ENCODE peak calls at places on chromosomes 13 and 19, in seven cellular contexts. P, R, Q, T, X, K and Z are unnamed samples.

GRCh38 chr13:48334534-48335127 is 31.1 kb downstream of the RB1 start:
- DNase-seq in P (peak), R (peak), Q (peak), T (peak), X (peak), K (no peak), Z (peak)

GRCh38 chr13:43303040-43303729 is 279.8 kb downstream of the DNAJC15 start:
- DNase-seq in P (peak), R (peak), Q (peak), T (peak), X (peak), K (peak), Z (peak)

GRCh38 chr13:46173656-46174055 is 8.3 kb downstream of the LCP1 start:
- DNase-seq in P (no peak), R (no peak), Q (no peak), T (no peak), X (no peak), K (no peak), Z (no peak)

GRCh38 chr19:28880735-28881401 is 332.1 kb downstream of the UQCRFS1 start:
- DNase-seq in P (no peak), R (no peak), Q (no peak), T (no peak), X (no peak), K (no peak), Z (no peak)

GRCh38 chr13:114313061-114313860 is 1.0 kb upstream of the CHAMP1 start:
- DNase-seq in P (peak), R (peak), Q (no peak), T (no peak), X (peak), K (peak), Z (no peak)

GRCh38 chr13:24458736-24459135 is 53.8 kb downstream of the PARP4 start:
- DNase-seq in P (no peak), R (no peak), Q (no peak), T (no peak), X (no peak), K (no peak), Z (peak)

GRCh38 chr19:30479231-30479630 is 107.0 kb downstream of the ZNF536 start:
- DNase-seq in P (no peak), R (no peak), Q (no peak), T (no peak), X (no peak), K (no peak), Z (peak)

GRCh38 chr13:94658926-94659649 is 53.3 kb downstream of the SOX21 start:
- DNase-seq in P (peak), R (no peak), Q (no peak), T (no peak), X (peak), K (no peak), Z (no peak)

GRCh38 chr19:5978606-5979552 is 939 bp upstream of the RANBP3 start:
- DNase-seq in P (no peak), R (no peak), Q (no peak), T (no peak), X (no peak), K (peak), Z (no peak)

GRCh38 chr13:20016649-20017364 is 58.3 kb downstream of the ZMYM2 start:
- DNase-seq in P (no peak), R (no peak), Q (no peak), T (no peak), X (no peak), K (no peak), Z (no peak)

GRCh38 chr19:40005670-40006272 is 8.9 kb downstream of the ZNF546 start:
- DNase-seq in P (no peak), R (no peak), Q (no peak), T (no peak), X (no peak), K (no peak), Z (no peak)

GRCh38 chr19:14080887-14081796 is 4.4 kb downstream of the C19orf67 start:
- DNase-seq in P (peak), R (peak), Q (peak), T (peak), X (peak), K (peak), Z (peak)

GRCh38 chr19:23287620-23288019 is 37.4 kb upstream of the ZNF724 start:
- DNase-seq in P (no peak), R (no peak), Q (no peak), T (no peak), X (no peak), K (no peak), Z (no peak)

GRCh38 chr19:29211562-29212416 is 1.2 kb downstream of the UQCRFS1 start:
- DNase-seq in P (peak), R (peak), Q (peak), T (no peak), X (peak), K (peak), Z (peak)

GRCh38 chr13:85140192-85140591 is 659.0 kb downstream of the SLITRK6 start:
- DNase-seq in P (no peak), R (no peak), Q (no peak), T (no peak), X (peak), K (no peak), Z (no peak)

GRCh38 chr19:2164020-2164988 is 571 bp downstream of the DOT1L start:
- DNase-seq in P (no peak), R (no peak), Q (no peak), T (no peak), X (no peak), K (peak), Z (peak)

GRCh38 chr13:105316731-105317130 is 1218.7 kb downstream of the EFNB2 start:
- DNase-seq in P (no peak), R (no peak), Q (no peak), T (no peak), X (no peak), K (no peak), Z (no peak)

GRCh38 chr13:113802090-113802531 is 43.1 kb downstream of the TMEM255B start:
- DNase-seq in P (peak), R (peak), Q (peak), T (no peak), X (no peak), K (peak), Z (peak)

GRCh38 chr19:55467236-55468053 is 2.9 kb upstream of the C19orf85 start:
- DNase-seq in P (peak), R (peak), Q (no peak), T (peak), X (peak), K (peak), Z (peak)

GRCh38 chr13:20702945-20703784 is at the start of gene IL17D:
- DNase-seq in P (no peak), R (no peak), Q (no peak), T (no peak), X (no peak), K (peak), Z (no peak)

GRCh38 chr13:35889560-35889959 is 241.6 kb downstream of the DCLK1 start:
- DNase-seq in P (peak), R (no peak), Q (no peak), T (no peak), X (peak), K (no peak), Z (no peak)

GRCh38 chr19:8489591-8490394 is 12.6 kb downstream of the PRAM1 start:
- DNase-seq in P (no peak), R (no peak), Q (no peak), T (peak), X (no peak), K (no peak), Z (no peak)

GRCh38 chr13:108629988-108630387 is 577 bp downstream of the MYO16 start:
- DNase-seq in P (no peak), R (no peak), Q (no peak), T (no peak), X (no peak), K (no peak), Z (no peak)

GRCh38 chr13:88196106-88196505 is 524.9 kb downstream of the SLITRK5 start:
- DNase-seq in P (no peak), R (no peak), Q (no peak), T (no peak), X (no peak), K (no peak), Z (no peak)

GRCh38 chr13:59755647-59756290 is 408.0 kb downstream of the DIAPH3 start:
- DNase-seq in P (no peak), R (no peak), Q (no peak), T (no peak), X (peak), K (peak), Z (no peak)

DNA sequence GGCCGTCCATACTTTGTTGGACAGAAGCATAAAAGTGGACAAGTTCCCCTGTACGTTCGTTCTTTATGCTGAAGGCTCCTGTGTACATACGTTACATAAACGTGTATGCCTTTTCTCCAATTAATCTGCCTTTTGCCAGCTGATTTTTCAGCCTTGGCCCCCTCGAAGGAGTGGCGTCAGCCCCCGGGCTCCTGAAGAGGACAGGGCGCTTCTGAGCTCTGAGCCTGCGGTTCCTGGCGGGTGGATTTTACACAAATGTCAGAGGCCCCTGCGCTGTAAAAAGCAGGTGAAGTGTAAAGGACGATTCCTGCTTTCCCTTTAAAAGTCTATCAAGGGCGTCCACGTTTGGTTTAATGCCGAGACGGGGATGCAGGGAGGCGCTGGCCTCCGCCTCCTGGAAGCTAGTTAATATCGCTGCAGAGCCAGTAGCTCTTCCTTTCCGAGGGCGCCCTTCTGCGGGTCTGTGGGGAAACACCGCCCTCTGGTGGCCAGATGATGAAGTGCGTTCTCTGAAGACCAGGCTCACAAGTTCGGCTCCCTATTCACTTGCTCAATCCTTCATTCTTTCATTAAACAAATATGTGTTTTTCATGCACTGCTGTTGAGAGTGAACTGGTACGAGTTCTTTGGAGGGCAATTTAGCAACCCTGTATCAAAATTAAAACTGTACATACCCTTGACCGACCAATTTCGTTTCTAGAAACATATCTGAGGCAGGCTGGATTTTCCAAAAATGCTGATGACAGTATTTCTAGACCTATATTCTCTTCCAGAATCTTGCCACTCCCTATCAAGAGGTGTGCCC is 62.0 kb downstream of the GPR12 start:
- DNase-seq in P (peak), R (peak), Q (peak), T (peak), X (peak), K (peak), Z (peak)
- H3K4me3 ChIP-seq in P (peak), R (no peak), Q (no peak), T (peak), X (peak), K (peak), Z (peak)

DNA sequence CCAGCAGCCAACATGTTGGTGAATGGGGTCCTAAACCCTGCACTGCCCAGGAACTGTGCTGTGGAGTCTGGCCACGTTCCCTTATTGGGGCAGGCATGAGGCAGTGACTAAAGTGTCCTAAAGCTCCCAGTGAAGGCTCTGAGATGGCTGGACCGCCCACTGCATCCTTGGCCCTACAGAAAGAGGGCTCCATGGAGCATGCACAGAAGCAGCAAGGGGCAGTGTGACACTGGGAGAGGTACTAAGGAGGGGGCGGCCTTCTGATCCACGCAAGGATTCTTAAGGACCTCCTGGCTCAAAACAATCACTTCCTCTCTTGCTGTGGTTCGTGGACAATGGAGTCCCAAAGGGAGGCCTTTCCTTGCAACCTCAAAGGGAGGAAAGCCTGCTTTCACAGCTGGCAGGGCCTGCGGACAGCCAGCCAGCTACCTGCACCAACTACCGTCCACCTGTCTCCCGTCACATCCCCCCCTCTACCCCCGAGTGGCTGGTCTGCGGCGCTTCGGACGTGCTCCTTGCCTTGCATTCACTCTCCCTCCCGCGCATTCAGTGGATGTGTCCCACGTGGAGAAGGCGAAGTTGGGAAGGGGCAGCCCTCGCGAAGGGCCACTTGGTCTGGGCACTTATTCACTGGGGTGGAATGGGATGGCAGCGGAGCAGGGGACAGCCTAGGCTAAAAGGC is 63.9 kb upstream of the STARD13 start:
- DNase-seq in P (peak), R (no peak), Q (no peak), T (no peak), X (peak), K (peak), Z (peak)
- TF ChIP-seq CTCF in P (no peak), R (no peak), Q (no peak), T (no peak), X (peak), K (no peak), Z (no peak)

GRCh38 chr19:47720669-47721068 is 7.4 kb downstream of the EHD2 start:
- DNase-seq in P (no peak), R (no peak), Q (no peak), T (no peak), X (no peak), K (peak), Z (no peak)
- H3K4me3 ChIP-seq in P (no peak), R (no peak), Q (no peak), T (no peak), X (no peak), K (no peak), Z (no peak)

GRCh38 chr19:35618857-35619256 is 6.3 kb downstream of the HAUS5 start:
- DNase-seq in P (no peak), R (no peak), Q (no peak), T (no peak), X (no peak), K (peak), Z (no peak)
- TF ChIP-seq CTCF in P (no peak), R (no peak), Q (no peak), T (no peak), X (peak), K (no peak), Z (peak)

DNA sequence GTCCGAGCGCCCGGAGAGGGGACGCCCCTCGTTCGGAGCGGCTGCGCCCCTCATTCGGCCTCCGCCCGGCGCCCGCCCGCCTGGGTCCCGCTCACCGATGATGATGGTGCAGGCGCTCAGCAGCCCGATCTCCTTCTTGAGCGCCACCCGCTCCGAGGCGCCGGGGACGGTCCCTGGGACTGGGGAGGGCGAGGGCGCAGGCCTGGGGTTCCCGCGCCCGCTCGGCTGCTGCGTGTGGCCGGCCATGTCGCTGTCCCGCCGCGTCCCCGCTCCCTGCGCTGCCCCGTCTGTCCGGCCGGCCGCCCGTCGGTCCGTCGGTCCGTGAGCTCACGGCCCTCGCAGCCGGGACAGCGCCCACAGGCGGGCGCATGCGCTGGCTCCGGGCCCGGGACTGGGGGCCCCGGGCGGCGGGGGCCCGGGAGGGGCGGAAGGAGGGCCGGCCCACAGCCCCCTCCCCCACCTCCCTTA is at the start of gene SLC7A10:
- DNase-seq in P (no peak), R (no peak), Q (no peak), T (no peak), X (no peak), K (no peak), Z (no peak)
- H3K4me3 ChIP-seq in P (no peak), R (peak), Q (no peak), T (peak), X (no peak), K (no peak), Z (peak)

DNA sequence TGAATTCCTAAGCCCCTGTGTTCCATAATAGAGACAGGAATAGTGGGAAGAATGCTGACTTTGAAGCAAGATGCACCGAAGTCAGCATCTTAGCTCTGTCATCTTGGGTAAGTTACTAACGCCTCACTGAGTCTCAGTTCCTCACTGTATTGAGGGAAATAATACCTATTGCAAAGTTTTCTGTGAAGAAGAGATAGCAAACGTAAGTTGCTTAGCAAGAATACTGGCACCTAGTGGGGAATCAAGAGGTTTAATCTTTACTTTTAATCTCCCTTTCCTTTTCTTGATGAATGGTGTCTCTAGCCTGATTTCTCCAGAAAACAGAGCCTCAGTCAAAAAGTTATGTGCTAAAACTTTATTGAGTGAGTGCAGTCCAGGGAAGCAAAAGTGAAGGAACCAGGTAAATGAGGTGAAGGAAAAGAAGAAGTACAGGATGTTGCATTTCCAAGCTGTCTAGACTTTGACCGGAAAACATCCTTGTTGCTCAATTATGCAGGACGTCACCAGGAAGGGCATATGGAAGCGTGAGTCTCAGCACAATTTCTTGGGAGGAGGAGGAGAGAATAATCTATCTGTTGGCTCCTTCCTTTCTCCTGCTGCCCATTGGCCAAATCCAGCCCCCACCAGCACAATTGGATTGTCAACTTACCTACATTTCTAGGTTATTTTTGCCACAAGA is 210.0 kb downstream of the B3GLCT start:
- DNase-seq in P (peak), R (no peak), Q (peak), T (no peak), X (peak), K (peak), Z (peak)
- TF ChIP-seq CTCF in P (peak), R (peak), Q (peak), T (no peak), X (peak), K (peak), Z (no peak)